ENCODE peak calls at places on chromosomes 2 and 18, in seven cellular contexts. I, C, H, V, F, L and U are unnamed samples.

GRCh38 chr2:23586691-23587090 is 201.7 kb downstream of the KLHL29 start:
- DNase-seq in I (no peak), C (no peak), H (no peak), V (no peak), F (no peak), L (no peak), U (no peak)

GRCh38 chr18:62716679-62717058 is 1.3 kb downstream of the PHLPP1 start:
- DNase-seq in I (peak; percentile 60), C (no peak), H (no peak), V (peak; percentile 56), F (peak; percentile 46), L (peak; percentile 63), U (peak; percentile 31)

GRCh38 chr2:18440141-18440605 is 120.3 kb downstream of the RDH14 start:
- DNase-seq in I (peak; percentile 57), C (no peak), H (no peak), V (peak; percentile 83), F (no peak), L (no peak), U (no peak)

GRCh38 chr18:12046046-12046750 is 47.4 kb upstream of the ANKRD62 start:
- DNase-seq in I (peak; percentile 30), C (no peak), H (no peak), V (no peak), F (no peak), L (no peak), U (no peak)

GRCh38 chr18:76428396-76429261 is 66.4 kb downstream of the ZNF516 start:
- DNase-seq in I (peak; percentile 50), C (no peak), H (no peak), V (peak; percentile 72), F (no peak), L (no peak), U (no peak)

GRCh38 chr2:7962191-7962590 is 719.7 kb upstream of the ID2 start:
- DNase-seq in I (no peak), C (no peak), H (no peak), V (no peak), F (no peak), L (no peak), U (no peak)

GRCh38 chr2:43950383-43951008 is 45.3 kb downstream of the LRPPRC start:
- DNase-seq in I (no peak), C (peak; percentile 35), H (peak; percentile 70), V (peak; percentile 63), F (peak; percentile 59), L (peak; percentile 58), U (no peak)

GRCh38 chr2:52404866-52405265 is 1362.7 kb upstream of the CHAC2 start:
- DNase-seq in I (no peak), C (no peak), H (no peak), V (no peak), F (no peak), L (no peak), U (no peak)

GRCh38 chr2:211251016-211251415 is 694.6 kb downstream of the CPS1 start:
- DNase-seq in I (no peak), C (no peak), H (no peak), V (no peak), F (no peak), L (no peak), U (no peak)

GRCh38 chr2:202024871-202025270 is 8.8 kb upstream of the FZD7 start:
- DNase-seq in I (no peak), C (no peak), H (no peak), V (no peak), F (no peak), L (no peak), U (no peak)

GRCh38 chr2:202025816-202026215 is 7.8 kb upstream of the FZD7 start:
- DNase-seq in I (no peak), C (no peak), H (no peak), V (no peak), F (no peak), L (no peak), U (no peak)

GRCh38 chr2:202022755-202023154 is 10.9 kb upstream of the FZD7 start:
- DNase-seq in I (no peak), C (no peak), H (no peak), V (no peak), F (no peak), L (no peak), U (no peak)

GRCh38 chr2:202023904-202024266 is 9.8 kb upstream of the FZD7 start:
- DNase-seq in I (no peak), C (no peak), H (no peak), V (no peak), F (no peak), L (no peak), U (no peak)

GRCh38 chr2:202023198-202023903 is 10.3 kb upstream of the FZD7 start:
- DNase-seq in I (no peak), C (no peak), H (no peak), V (no peak), F (no peak), L (peak; percentile 97), U (no peak)
- H3K4me3 ChIP-seq in I (no peak overlapping the region), C (no peak overlapping the region), H (no peak overlapping the region), V (no peak overlapping the region), F (no peak overlapping the region), L (peak overlapping the region; percentile 31), U (no peak overlapping the region)

GRCh38 chr18:41621177-41621576 is 333.9 kb upstream of the PIK3C3 start:
- DNase-seq in I (no peak), C (no peak), H (no peak), V (no peak), F (no peak), L (peak; percentile 11), U (no peak)
- H3K27me3 ChIP-seq in I (no peaks in the 10 kb centered on the region), C (no peaks in the 10 kb centered on the region), H (no peaks in the 10 kb centered on the region), V (no peaks in the 10 kb centered on the region), F (peaks cover 2% of the 10 kb centered on the region), L (no peaks in the 10 kb centered on the region), U (no peaks in the 10 kb centered on the region)

DNA sequence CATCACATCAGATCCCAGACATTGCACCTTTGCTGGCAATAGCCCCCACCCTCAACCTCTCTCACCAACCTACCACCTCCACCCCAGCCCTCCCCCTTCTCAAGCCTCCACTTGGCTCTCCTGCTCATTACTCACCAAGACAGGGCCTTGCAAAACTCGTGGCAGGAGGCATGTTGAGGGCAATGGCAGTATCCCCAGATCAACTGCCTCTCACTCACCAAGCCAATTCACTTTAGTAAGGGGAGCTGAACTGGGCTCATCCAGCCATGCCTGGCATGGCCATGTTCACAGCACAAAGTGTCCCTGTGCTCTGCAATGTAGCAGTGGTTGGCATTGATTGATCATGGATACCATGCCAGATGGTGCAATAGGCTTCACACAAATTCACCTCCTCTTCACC is 46.3 kb upstream of the TEX51 start:
- DNase-seq in I (peak; percentile 11), C (no peak), H (no peak), V (no peak), F (no peak), L (no peak), U (no peak)
- H3K4me3 ChIP-seq in I (no peak overlapping the region), C (no peak overlapping the region), H (no peak overlapping the region), V (no peak overlapping the region), F (no peak overlapping the region), L (no peak overlapping the region), U (no peak overlapping the region)

GRCh38 chr2:207502799-207503198 is 27.0 kb upstream of the CREB1 start:
- DNase-seq in I (no peak), C (no peak), H (peak; percentile 63), V (no peak), F (no peak), L (no peak), U (no peak)

GRCh38 chr2:207499114-207499513 is 30.6 kb upstream of the CREB1 start:
- DNase-seq in I (no peak), C (no peak), H (no peak), V (no peak), F (peak; percentile 23), L (no peak), U (no peak)

GRCh38 chr2:207502199-207502598 is 27.6 kb upstream of the CREB1 start:
- DNase-seq in I (no peak), C (no peak), H (no peak), V (no peak), F (no peak), L (no peak), U (no peak)

GRCh38 chr2:207501797-207502196 is 28.0 kb upstream of the CREB1 start:
- DNase-seq in I (no peak), C (no peak), H (no peak), V (no peak), F (no peak), L (no peak), U (no peak)

GRCh38 chr2:207498427-207498826 is 31.3 kb upstream of the CREB1 start:
- DNase-seq in I (no peak), C (no peak), H (no peak), V (no peak), F (no peak), L (no peak), U (no peak)
- H3K27me3 ChIP-seq in I (no peaks in the 10 kb centered on the region), C (no peaks in the 10 kb centered on the region), H (no peaks in the 10 kb centered on the region), V (no peaks in the 10 kb centered on the region), F (no peaks in the 10 kb centered on the region), L (no peaks in the 10 kb centered on the region), U (no peaks in the 10 kb centered on the region)

DNA sequence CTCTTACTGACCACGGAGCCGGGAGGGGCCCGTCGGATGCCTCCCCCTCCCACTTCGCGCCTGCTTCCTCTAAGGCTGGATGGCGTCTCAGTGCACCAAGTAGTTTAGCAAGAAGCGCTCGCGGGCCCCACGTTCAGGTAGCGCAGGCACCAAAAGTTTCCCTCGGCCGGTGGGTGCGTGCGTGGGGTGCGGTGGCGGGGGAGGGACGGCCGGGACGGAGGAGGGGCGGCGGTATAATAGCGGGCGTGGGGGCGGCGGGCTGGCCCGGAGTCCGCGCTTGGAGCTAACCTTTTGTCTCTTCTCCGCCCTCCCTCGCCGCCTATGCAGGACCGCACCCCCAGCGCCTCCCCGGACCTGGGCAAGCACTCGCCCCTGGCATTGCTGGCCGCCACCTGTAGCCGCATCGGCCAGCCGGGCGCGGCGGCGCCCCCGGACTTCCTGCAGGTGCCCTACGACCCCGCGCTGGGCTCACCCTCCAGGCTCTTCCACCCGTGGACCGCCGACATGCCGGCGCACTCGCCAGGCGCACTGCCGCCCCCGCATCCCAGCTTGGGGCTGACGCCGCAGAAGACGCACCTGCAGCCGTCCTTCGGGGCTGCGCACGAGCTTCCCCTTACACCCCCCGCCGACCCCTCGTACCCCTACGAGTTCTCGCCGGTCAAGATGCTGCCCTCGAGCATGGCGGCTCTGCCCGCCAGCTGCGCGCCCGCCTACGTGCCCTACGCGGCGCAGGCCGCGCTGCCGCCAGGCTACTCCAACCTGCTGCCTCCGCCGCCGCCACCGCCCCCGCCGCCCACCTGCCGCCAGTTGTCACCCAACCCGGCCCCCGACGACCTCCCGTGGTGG is 1.0 kb downstream of the SP5 start:
- DNase-seq in I (no peak), C (no peak), H (no peak), V (no peak), F (no peak), L (peak; percentile 52), U (no peak)
- H3K4me3 ChIP-seq in I (no peak overlapping the region), C (peak overlapping the region; percentile 43), H (no peak overlapping the region), V (no peak overlapping the region), F (no peak overlapping the region), L (peak overlapping the region; percentile 56), U (no peak overlapping the region)

GRCh38 chr2:20836521-20836920 is 13.6 kb upstream of the LDAH start:
- DNase-seq in I (no peak), C (no peak), H (no peak), V (no peak), F (no peak), L (no peak), U (no peak)
- H3K27me3 ChIP-seq in I (peaks cover 6% of the 10 kb centered on the region), C (peaks cover 22% of the 10 kb centered on the region), H (no peaks in the 10 kb centered on the region), V (no peaks in the 10 kb centered on the region), F (peaks cover 2% of the 10 kb centered on the region), L (peaks cover 5% of the 10 kb centered on the region), U (peaks cover 5% of the 10 kb centered on the region)